ENCODE peak calls at places on chromosome 15, in four cellular contexts. R is H1, B is K562, G is GM12878. K is an unnamed sample.

GRCh38 chr15:52097176-52097575 is 15.4 kb downstream of the BCL2L10 start:
- DNase-seq in R (no peak), B (peak), G (no peak), K (no peak)

GRCh38 chr15:73691398-73691797 is 7.2 kb downstream of the CD276 start:
- DNase-seq in R (no peak), B (peak), G (no peak), K (no peak)

GRCh38 chr15:94760348-94760747 is 529.0 kb downstream of the MCTP2 start:
- DNase-seq in R (no peak), B (no peak), G (no peak), K (no peak)

GRCh38 chr15:83446904-83447708 is at the start of gene SH3GL3:
- DNase-seq in R (peak), B (peak), G (no peak), K (no peak)

GRCh38 chr15:67807141-67807540 is 18.2 kb upstream of the SKOR1 start:
- DNase-seq in R (no peak), B (no peak), G (no peak), K (no peak)

GRCh38 chr15:61660579-61660978 is 399.7 kb downstream of the VPS13C start:
- DNase-seq in R (no peak), B (no peak), G (no peak), K (no peak)

GRCh38 chr15:86106306-86106705 is 26.6 kb downstream of the AGBL1 start:
- DNase-seq in R (no peak), B (no peak), G (no peak), K (no peak)

GRCh38 chr15:33089878-33090757 is 104.4 kb downstream of the FMN1 start:
- DNase-seq in R (no peak), B (no peak), G (no peak), K (no peak)

GRCh38 chr15:101368086-101368780 is 73.2 kb upstream of the SNRPA1 start:
- DNase-seq in R (no peak), B (no peak), G (no peak), K (no peak)

GRCh38 chr15:65553691-65554090 is 23.4 kb downstream of the HACD3 start:
- DNase-seq in R (no peak), B (no peak), G (no peak), K (no peak)

GRCh38 chr15:78714890-78715289 is 73.9 kb upstream of the CHRNB4 start:
- DNase-seq in R (no peak), B (no peak), G (no peak), K (peak)

DNA sequence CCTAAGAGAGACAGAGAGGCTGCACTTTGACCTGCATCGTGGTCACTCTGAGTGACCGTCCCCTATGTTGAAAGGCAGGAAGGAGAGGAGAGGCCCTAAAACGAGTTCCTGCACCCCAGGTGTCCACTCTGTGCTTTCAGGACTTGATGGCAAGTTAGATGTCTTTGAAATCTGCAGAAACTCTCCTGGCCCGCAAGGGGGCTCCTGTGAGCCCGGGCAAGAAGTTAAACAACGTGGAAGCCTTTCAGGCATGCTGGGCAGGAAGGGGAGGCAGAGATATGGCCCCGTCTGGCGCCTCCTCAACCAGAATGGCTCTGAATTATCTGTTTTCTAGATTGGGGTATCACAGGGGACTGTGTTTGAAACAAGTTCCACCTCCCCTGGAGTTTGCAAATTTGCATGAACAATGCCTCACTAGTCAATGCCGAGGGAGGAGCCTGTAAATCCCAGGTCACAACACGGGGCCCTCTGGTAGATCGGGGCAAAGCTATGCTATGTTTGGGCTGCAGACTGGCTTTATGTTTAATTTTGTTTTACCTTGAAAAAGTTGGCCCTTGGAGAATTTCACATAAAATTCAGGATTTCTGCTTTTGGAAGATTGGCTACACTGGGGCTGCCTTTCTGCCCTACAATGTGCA is 9.8 kb downstream of the CTXND1 start:
- DNase-seq in R (peak), B (peak), G (no peak), K (peak)
- TF ChIP-seq CHD2 in R (no peak), B (no peak), G (no peak), K (no peak)

DNA sequence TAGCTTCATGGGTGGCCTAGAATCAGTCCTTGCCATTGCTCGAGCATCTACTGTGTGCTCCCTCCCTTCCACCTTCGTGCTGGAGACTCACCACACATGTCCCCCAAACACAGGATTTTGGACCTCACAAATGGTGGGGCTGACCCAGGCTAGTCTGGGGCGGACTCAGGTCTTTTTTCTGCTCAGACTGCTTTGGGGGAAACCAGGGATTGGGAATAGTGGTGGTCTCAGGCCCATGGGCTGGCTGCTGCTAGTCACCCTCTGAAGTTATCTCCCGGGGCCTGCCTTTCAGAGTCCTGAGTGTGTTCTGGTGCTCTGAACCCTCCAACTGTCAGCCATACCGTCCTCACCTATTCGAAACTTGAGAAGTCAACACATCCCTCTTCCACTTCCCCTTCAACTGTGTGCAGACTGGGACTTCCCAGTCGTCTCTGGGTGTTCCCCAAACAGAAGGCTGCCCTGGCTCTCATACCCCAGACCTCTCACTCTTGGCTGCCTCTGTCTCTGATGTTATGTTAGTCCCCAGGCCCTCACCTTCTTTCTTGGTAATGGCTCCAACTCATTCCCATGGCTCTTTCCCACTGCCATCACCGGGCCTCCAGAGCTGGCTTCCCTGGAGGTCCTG is 46.0 kb downstream of the PPCDC start:
- DNase-seq in R (no peak), B (no peak), G (peak), K (no peak)
- TF ChIP-seq SRF in R (no peak), B (no peak), G (no peak), K (no peak)

DNA sequence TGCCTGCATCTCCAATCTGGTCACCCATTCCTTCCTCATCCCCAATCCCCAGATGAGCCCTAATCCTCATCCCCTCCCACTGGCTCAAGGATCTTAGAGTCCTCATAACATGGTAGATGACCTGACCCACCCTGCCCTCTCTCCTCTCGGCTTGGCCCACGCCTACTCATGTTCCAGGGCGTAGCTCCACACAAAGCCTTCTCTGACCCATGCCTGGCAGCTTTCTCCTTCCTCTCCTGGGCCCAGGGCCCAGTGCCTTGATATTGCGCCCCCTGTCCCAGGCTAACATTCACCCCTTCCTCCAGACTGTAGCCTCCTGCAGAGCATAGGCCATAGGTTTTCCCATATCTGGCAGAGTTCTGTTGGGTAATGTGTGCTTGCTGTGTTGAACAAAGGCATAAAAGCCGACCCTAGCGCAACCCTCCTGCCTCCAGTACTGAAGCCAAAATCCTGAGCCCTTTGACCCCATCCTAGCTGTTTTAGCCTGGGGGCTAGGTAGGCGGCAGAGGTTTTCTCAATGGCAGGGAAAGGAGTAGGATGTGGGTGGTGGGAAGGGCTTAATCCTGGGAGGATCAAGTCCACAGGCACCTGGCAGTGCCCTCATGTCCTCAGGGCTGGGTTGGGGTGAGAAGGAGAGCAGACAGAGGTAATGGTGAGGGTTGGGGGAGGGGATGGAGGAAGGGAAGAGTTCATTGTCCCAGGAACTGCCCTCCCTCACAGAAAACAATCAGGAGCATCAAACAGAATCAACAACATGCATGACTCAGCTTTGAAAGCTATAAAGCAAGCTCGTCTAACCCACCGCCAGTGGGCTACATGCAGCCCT is 35.5 kb downstream of the MESD start:
- DNase-seq in R (peak), B (no peak), G (no peak), K (peak)
- TF ChIP-seq BRCA1 in R (no peak), B (no peak), G (no peak), K (no peak)

GRCh38 chr15:42730135-42730534 is 6.8 kb downstream of the CDAN1 start:
- DNase-seq in R (no peak), B (no peak), G (no peak), K (no peak)
- TF ChIP-seq CHD2 in R (no peak), B (no peak), G (no peak), K (no peak)

GRCh38 chr15:69305933-69306568 is 7.3 kb downstream of the PAQR5 start:
- DNase-seq in R (no peak), B (no peak), G (no peak), K (no peak)

GRCh38 chr15:69303337-69304175 is 4.8 kb downstream of the PAQR5 start:
- DNase-seq in R (no peak), B (peak), G (no peak), K (no peak)

GRCh38 chr15:69304176-69304533 is 5.4 kb downstream of the PAQR5 start:
- DNase-seq in R (no peak), B (no peak), G (no peak), K (peak)

GRCh38 chr15:69302929-69303328 is 4.2 kb downstream of the PAQR5 start:
- DNase-seq in R (no peak), B (no peak), G (no peak), K (no peak)

GRCh38 chr15:69305204-69305931 is 6.7 kb downstream of the PAQR5 start:
- DNase-seq in R (peak), B (peak), G (no peak), K (peak)
- TF ChIP-seq SRF in R (no peak), B (no peak), G (no peak), K (no peak)

DNA sequence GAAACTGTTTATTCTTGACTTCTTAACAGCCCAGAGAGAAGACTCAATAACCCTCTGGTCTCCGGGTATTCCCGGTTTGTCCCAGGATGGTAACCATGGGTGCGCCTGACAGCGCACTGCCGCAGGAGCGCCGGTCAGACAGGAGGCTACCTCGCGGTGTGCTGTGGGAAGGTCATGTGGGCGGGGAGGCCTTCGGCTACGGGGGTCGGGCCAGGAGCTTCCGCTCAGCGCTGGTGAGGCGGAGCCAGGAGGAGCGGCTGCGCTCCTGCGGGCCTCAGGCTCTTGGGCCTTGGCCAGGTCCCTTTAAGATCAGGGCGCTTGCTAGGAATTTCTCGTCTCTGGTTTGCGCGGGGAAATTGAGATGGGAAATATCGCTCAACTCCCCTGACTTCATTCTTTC is 182.3 kb upstream of the NDN start:
- DNase-seq in R (no peak), B (peak), G (no peak), K (peak)
- TF ChIP-seq BRCA1 in R (no peak), B (no peak), G (no peak), K (no peak)

DNA sequence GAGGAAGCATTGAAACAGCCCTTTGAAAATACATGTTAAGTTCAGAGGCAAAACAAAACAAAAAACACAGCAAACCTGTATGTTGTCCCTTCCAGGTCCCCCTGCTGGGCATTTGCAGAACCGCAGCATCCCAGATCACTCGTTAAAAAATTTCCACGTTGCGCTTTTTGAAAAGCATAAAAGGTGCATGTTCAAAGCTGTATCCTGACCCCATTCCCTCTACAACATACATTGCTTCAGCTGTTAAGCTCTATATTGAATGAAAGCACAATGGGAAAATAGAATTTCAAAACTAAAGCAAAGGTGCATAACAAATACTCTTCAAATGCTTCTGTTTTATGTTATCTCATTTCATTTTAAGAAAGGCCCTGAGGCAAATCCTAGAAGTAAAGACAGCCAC is 328.3 kb downstream of the THSD4 start:
- DNase-seq in R (no peak), B (peak), G (no peak), K (peak)
- TF ChIP-seq CHD2 in R (no peak), B (no peak), G (no peak), K (no peak)

DNA sequence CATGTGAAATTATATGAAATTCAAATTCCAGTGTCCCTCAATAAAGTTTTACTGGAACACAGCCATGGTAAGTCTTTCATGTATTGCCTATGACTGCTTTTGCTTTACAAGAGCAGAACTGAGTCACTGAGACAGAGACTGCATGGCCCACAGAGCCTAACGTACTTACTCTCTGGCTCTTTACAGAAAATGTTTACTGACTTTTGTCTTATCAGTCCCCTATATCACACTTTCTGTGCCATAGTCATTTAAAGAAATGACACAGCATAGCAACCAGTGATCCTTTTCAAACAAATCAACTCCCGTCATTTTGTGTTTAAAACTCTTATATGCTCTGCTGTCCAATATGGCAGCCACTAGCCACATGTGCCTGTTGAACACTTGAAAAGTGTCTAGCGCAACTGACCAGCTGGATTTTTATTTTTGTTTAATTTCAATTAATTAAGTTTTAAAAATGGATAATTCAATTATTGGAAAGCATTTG is 129.7 kb upstream of the CDIN1 start:
- DNase-seq in R (no peak), B (peak), G (no peak), K (no peak)
- TF ChIP-seq SRF in R (no peak), B (no peak), G (no peak), K (no peak)